ENCODE peak calls at places on chromosomes 16 and 17, in six cellular contexts. V is C1 segment of cervical spinal cord; L is activated naive CD4-positive, alpha-beta T cell; G is stimulated activated CD8-positive, alpha-beta memory T cell treated with anti-CD3 and anti-CD28 coated beads, Interleukin-2, amount 100 ng/mL, for 1 hour; Q is T-helper 2 cell; J is NCI-H1048. U is an unnamed sample.

GRCh38 chr17:6981426-6981825 is 14.4 kb upstream of the ALOX12 start:
- DNase-seq in V (no peak), G (no peak), L (no peak), J (no peak), Q (no peak), U (no peak)

GRCh38 chr16:54503011-54503410 is 216.4 kb upstream of the IRX3 start:
- DNase-seq in G (no peak), J (no peak), Q (no peak), L (no peak), V (no peak), U (no peak)

GRCh38 chr17:65166785-65167184 is 29.6 kb downstream of the RGS9 start:
- DNase-seq in Q (no peak), G (no peak), J (no peak), L (no peak), V (no peak), U (no peak)

GRCh38 chr16:87921236-87921773 is 15.0 kb downstream of the CA5A start:
- DNase-seq in V (no peak), J (no peak), G (no peak), Q (no peak), L (no peak), U (no peak)

GRCh38 chr16:58644765-58645487 is 15.3 kb upstream of the CNOT1 start:
- DNase-seq in L (no peak), Q (no peak), J (no peak), G (no peak), V (no peak), U (no peak)

GRCh38 chr17:76268015-76268749 is 3.0 kb downstream of the UBALD2 start:
- DNase-seq in Q (no peak), G (no peak), L (peak), V (peak), J (no peak), U (no peak)

GRCh38 chr16:82178352-82178751 is 8.3 kb upstream of the MPHOSPH6 start:
- DNase-seq in L (no peak), G (no peak), J (no peak), V (no peak), Q (no peak), U (no peak)

GRCh38 chr16:23949630-23950290 is 114.0 kb downstream of the PRKCB start:
- DNase-seq in Q (peak), G (peak), V (no peak), J (no peak), L (no peak), U (no peak)

GRCh38 chr17:1871743-1872142 is 41.9 kb downstream of the RPA1 start:
- DNase-seq in Q (no peak), L (no peak), J (no peak), G (no peak), V (no peak), U (no peak)

GRCh38 chr17:60139438-60140285 is 10.1 kb upstream of the CA4 start:
- DNase-seq in J (peak), L (peak), Q (peak), G (peak), V (peak), U (peak)

GRCh38 chr17:4802228-4802627 is at the start of gene C17orf114:
- DNase-seq in G (no peak), V (no peak), J (no peak), Q (no peak), L (no peak), U (no peak)

GRCh38 chr17:1793447-1793806 is 31.6 kb downstream of the SERPINF1 start:
- DNase-seq in V (no peak), G (no peak), J (no peak), Q (no peak), L (no peak), U (no peak)

GRCh38 chr16:4936991-4937781 is at the start of gene PPL:
- DNase-seq in V (no peak), G (no peak), Q (no peak), J (peak), L (no peak), U (no peak)

GRCh38 chr16:71460246-71460645 is 1.8 kb downstream of the ZNF23 start:
- DNase-seq in L (no peak), G (no peak), J (no peak), Q (no peak), V (no peak), U (no peak)

GRCh38 chr17:50593321-50593720 is 32.8 kb downstream of the CACNA1G start:
- DNase-seq in Q (no peak), L (no peak), J (no peak), G (no peak), V (no peak), U (no peak)

GRCh38 chr16:55613578-55614333 is 42.0 kb upstream of the SLC6A2 start:
- DNase-seq in J (no peak), L (no peak), Q (no peak), V (no peak), G (no peak), U (no peak)

GRCh38 chr17:37791434-37791833 is 46.6 kb upstream of the HNF1B start:
- DNase-seq in Q (no peak), J (no peak), G (no peak), L (no peak), V (no peak), U (no peak)

GRCh38 chr17:40538019-40538935 is 27.0 kb downstream of the CCR7 start:
- DNase-seq in J (no peak), L (no peak), V (no peak), G (no peak), Q (no peak), U (no peak)

GRCh38 chr17:77036841-77037381 is 103.9 kb upstream of the SEC14L1 start:
- DNase-seq in L (no peak), V (no peak), G (no peak), J (no peak), Q (no peak), U (no peak)

GRCh38 chr16:35146031-35146710 is 1686.8 kb downstream of the TP53TG3F start:
- DNase-seq in J (no peak), Q (no peak), L (no peak), G (no peak), V (no peak), U (no peak)

GRCh38 chr16:4298761-4299522 is 16.9 kb upstream of the GLIS2 start:
- DNase-seq in G (no peak), Q (no peak), V (no peak), L (no peak), J (no peak), U (peak)

GRCh38 chr16:87978127-87978526 is 26.9 kb downstream of the BANP start:
- DNase-seq in G (no peak), L (no peak), J (no peak), Q (no peak), V (no peak), U (no peak)

GRCh38 chr16:54936086-54936978 is 5.7 kb downstream of the IRX5 start:
- DNase-seq in L (no peak), G (no peak), V (no peak), J (no peak), Q (no peak), U (no peak)

GRCh38 chr17:49580055-49580721 is 4.5 kb downstream of the NXPH3 start:
- DNase-seq in J (no peak), Q (no peak), L (no peak), G (no peak), V (no peak), U (no peak)

GRCh38 chr16:85808926-85809325 is 9.4 kb downstream of the COX4I1 start:
- DNase-seq in L (no peak), V (no peak), G (no peak), Q (no peak), J (no peak), U (no peak)